ENCODE peak calls at places on chromosome X, in four cellular contexts. F is GM12878, Q is HL-60, T is K562. S is an unnamed sample.

GRCh38 chrX:41043950-41044349 is 41.3 kb upstream of the USP9X start:
- DNase-seq in F (no peak), Q (no peak), T (no peak), S (no peak)

GRCh38 chrX:110418220-110418856 is 59.7 kb downstream of the RTL9 start:
- DNase-seq in Q (no peak), T (peak; percentile 59), F (no peak), S (no peak)

GRCh38 chrX:46263494-46263893 is 281.7 kb downstream of the ZNF674 start:
- DNase-seq in Q (no peak), F (no peak), T (no peak), S (no peak)

GRCh38 chrX:118724775-118725174 is 2.6 kb upstream of the IL13RA1 start:
- DNase-seq in T (peak; percentile 59), Q (no peak), F (no peak), S (no peak)

GRCh38 chrX:124127496-124127895 is 166.0 kb downstream of the STAG2 start:
- DNase-seq in Q (no peak), T (peak; percentile 28), F (no peak), S (no peak)

GRCh38 chrX:134990475-134991473 is at the start of gene SMIM10:
- DNase-seq in Q (peak; percentile 17), F (no peak), T (peak; percentile 84), S (peak; percentile 24)

GRCh38 chrX:68830486-68831404 is 1.9 kb downstream of the EFNB1 start:
- DNase-seq in F (no peak), Q (no peak), T (no peak), S (no peak)

GRCh38 chrX:87664381-87664780 is 146.8 kb downstream of the KLHL4 start:
- DNase-seq in Q (no peak), F (no peak), T (peak; percentile 2), S (no peak)

GRCh38 chrX:83916525-83916924 is 55.6 kb downstream of the CYLC1 start:
- DNase-seq in T (peak; percentile 0), F (no peak), Q (no peak), S (no peak)

GRCh38 chrX:13120017-13120416 is 75.6 kb upstream of the FAM9C start:
- DNase-seq in T (peak; percentile 16), F (no peak), Q (no peak), S (no peak)

GRCh38 chrX:136662976-136663375 is 15.0 kb downstream of the CD40LG start:
- DNase-seq in T (no peak), Q (no peak), F (no peak), S (no peak)

GRCh38 chrX:100611951-100612350 is 24.7 kb downstream of the TSPAN6 start:
- DNase-seq in Q (no peak), F (no peak), T (no peak), S (no peak)

GRCh38 chrX:9788908-9789307 is 2.7 kb downstream of the SHROOM2 start:
- DNase-seq in Q (no peak), F (no peak), T (no peak), S (no peak)

GRCh38 chrX:9785252-9785943 is 831 bp upstream of the SHROOM2 start:
- DNase-seq in F (no peak), T (no peak), Q (no peak), S (no peak)

GRCh38 chrX:9789555-9789954 is 3.3 kb downstream of the SHROOM2 start:
- DNase-seq in F (no peak), T (no peak), Q (no peak), S (no peak)

GRCh38 chrX:9785944-9786741 is at the start of gene SHROOM2:
- DNase-seq in F (no peak), T (peak; percentile 14), Q (no peak), S (no peak)

DNA sequence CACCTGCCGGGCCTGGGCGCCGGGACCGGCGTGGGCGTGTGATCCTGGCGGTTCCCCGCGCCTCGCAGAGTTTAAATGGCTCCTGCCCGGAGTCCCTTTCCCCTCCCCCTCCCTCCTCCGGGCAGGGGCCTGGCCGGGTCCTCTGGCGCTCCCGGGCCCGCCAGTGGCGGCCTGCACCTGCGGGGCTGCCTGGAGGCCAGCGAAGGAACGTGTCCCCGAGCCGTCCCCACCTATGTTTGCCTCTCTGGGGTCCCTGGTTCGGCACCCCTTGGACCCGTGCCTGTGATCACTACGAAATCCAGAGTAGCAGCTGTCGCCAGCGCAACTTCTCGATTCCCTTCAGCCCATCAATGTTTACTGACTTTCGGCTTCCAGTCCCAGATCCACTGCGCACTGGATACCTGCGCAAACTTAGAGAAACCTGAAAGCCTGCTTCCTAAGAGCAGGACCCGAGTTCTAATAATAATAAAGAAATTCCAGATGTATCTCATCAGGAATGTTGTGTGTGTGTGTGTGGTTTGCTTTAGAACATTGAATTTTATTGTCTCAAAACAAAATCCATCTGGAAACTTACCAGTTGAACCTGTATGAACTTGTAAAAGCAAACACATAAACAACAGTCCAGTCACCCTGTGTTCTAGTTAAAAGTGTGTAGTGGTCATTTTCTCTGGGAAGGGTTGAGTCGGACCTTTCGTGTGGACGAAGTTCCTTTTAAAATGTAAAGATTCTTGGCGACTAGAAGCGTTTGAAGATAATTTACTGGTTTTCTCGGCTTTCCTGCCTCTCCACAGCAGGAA is 808 bp downstream of the SHROOM2 start:
- DNase-seq in Q (no peak), T (no peak), F (no peak), S (no peak)
- TF ChIP-seq SPI1 in Q (no peak), T (no peak), F (no peak), S (no peak)

DNA sequence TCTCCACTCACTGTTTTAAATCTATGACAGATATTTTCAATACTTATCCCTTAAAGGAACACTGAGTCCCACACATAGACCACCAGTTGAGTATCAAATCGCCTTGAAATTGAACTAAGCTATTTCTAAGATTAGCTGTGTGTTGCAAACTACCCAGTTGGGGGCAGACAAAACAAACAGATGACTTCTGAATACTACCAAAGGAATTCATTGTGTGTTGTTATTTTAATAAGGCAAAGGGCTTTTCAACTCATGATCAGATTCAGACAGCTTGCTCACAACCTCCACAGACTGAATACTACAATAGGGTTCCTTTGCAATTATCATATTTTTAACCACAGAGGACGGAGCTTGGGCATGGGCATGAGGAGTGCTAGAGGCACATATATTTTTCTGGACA is 283.0 kb upstream of the GPC4 start:
- DNase-seq in T (no peak), F (no peak), Q (no peak), S (no peak)
- TF ChIP-seq SPI1 in T (no peak), F (no peak), Q (no peak), S (no peak)

DNA sequence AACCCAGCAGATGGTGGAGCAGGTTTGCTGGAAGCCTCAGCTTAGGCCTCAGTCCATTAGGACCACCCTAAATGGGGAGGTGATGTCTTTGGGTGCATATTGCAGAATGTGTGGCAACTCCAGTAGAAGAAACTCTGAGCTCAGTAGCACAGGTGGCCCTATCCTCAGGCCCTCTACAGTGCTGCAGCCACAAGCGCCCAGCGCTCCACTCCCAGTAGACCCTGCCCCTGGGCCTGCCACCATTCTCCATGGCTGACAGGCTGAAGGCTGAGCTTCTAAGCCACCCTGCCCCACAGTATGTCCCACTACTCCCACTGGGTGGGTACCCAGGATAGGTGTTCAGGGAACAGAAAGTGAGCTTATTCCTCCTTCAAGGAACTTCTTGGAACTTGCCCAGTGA is 162.8 kb upstream of the MAMLD1 start:
- DNase-seq in F (no peak), T (no peak), Q (no peak), S (no peak)
- TF ChIP-seq SPI1 in F (no peak), T (no peak), Q (no peak), S (no peak)

GRCh38 chrX:153333821-153334653 is at the start of gene ZNF275:
- DNase-seq in Q (peak; percentile 53), T (peak; percentile 95), F (no peak), S (peak; percentile 72)

GRCh38 chrX:153336988-153337387 is 3.0 kb downstream of the ZNF275 start:
- DNase-seq in T (no peak), F (no peak), Q (no peak), S (no peak)

GRCh38 chrX:153334654-153335295 is 822 bp downstream of the ZNF275 start:
- DNase-seq in T (no peak), F (no peak), Q (no peak), S (no peak)

GRCh38 chrX:153336128-153336894 is 2.4 kb downstream of the ZNF275 start:
- DNase-seq in F (no peak), T (no peak), Q (no peak), S (no peak)

GRCh38 chrX:153333271-153333670 is 682 bp upstream of the ZNF275 start:
- DNase-seq in Q (no peak), F (no peak), T (no peak), S (no peak)
- TF ChIP-seq SPI1 in Q (no peak), F (no peak), T (no peak), S (no peak)

DNA sequence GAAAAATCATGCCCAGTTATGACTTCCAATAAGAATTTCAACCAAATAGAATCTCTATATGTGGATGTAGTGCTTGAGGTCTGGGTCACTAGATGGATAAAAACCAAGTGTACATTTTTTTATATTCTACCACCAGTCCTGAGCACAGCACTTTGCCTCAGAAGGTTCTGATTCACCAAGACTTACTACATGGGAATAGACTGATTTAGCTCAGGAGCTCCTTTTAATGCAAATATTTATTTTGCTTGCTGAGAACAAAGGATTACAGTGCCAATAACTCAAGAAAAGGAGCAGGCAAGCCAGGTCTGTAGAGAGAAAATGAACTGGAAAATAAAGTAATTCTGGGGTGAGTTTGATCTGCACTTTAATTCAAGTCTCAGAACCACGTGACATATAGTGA is 6.4 kb upstream of the XK start:
- DNase-seq in F (no peak), T (no peak), Q (no peak), S (no peak)
- TF ChIP-seq SPI1 in F (no peak), T (no peak), Q (no peak), S (no peak)

GRCh38 chrX:1391707-1392375 is at the start of gene SLC25A6:
- DNase-seq in T (peak; percentile 95), Q (peak; percentile 78), F (peak; percentile 88), S (peak; percentile 99)

GRCh38 chrX:1391370-1391706 is 575 bp downstream of the SLC25A6 start:
- DNase-seq in F (peak; percentile 69), Q (peak; percentile 69), T (peak; percentile 89), S (peak; percentile 93)

GRCh38 chrX:1389993-1390285 is 2.0 kb downstream of the SLC25A6 start:
- DNase-seq in F (no peak), T (no peak), Q (no peak), S (no peak)

GRCh38 chrX:1389181-1389992 is 2.5 kb downstream of the SLC25A6 start:
- DNase-seq in F (no peak), Q (no peak), T (no peak), S (no peak)

GRCh38 chrX:1390621-1391369 is 1.1 kb downstream of the SLC25A6 start:
- DNase-seq in Q (no peak), F (no peak), T (no peak), S (no peak)
- TF ChIP-seq SPI1 in Q (no peak), F (no peak), T (no peak), S (no peak)

GRCh38 chrX:97372006-97372766 is 488.5 kb downstream of the RPA4 start:
- DNase-seq in T (no peak), Q (no peak), F (no peak), S (no peak)

GRCh38 chrX:97366246-97366645 is 482.5 kb downstream of the RPA4 start:
- DNase-seq in F (no peak), T (no peak), Q (no peak), S (no peak)

GRCh38 chrX:97363843-97364242 is 480.1 kb downstream of the RPA4 start:
- DNase-seq in F (no peak), T (no peak), Q (no peak), S (no peak)

GRCh38 chrX:97367149-97367548 is 483.4 kb downstream of the RPA4 start:
- DNase-seq in T (no peak), Q (no peak), F (no peak), S (no peak)
- TF ChIP-seq SPI1 in T (no peak), Q (no peak), F (no peak), S (no peak)